ENCODE peak calls at places on chromosomes 11 and 22, in six cellular contexts. One of them, this sample, is unnamed.
A peak's percentile ranks its signal among the peaks of the same experiment; 100 is the strongest.

GRCh38 chr22:44623771-44624510 is 78.1 kb upstream of the PRR5 start:
- DNase-seq in sigmoid colon: no peak
- DNase-seq in A549: peak; percentile 46
- DNase-seq in tibial nerve: no peak
- DNase-seq in spleen: peak; percentile 70
- DNase-seq in cardiac muscle cell: peak; percentile 65
- DNase-seq in this sample: no peak

GRCh38 chr22:17952273-17952801 is 72.0 kb downstream of the MICAL3 start:
- DNase-seq in tibial nerve: no peak
- DNase-seq in spleen: no peak
- DNase-seq in cardiac muscle cell: no peak
- DNase-seq in sigmoid colon: peak; percentile 57
- DNase-seq in A549: peak; percentile 46
- DNase-seq in this sample: no peak

GRCh38 chr11:74783241-74783871 is 34.7 kb downstream of the RNF169 start:
- DNase-seq in tibial nerve: peak; percentile 29
- DNase-seq in cardiac muscle cell: no peak
- DNase-seq in spleen: no peak
- DNase-seq in sigmoid colon: no peak
- DNase-seq in A549: peak; percentile 18
- DNase-seq in this sample: no peak

GRCh38 chr22:49636649-49637048 is 191.0 kb downstream of the BRD1 start:
- DNase-seq in sigmoid colon: no peak
- DNase-seq in spleen: no peak
- DNase-seq in A549: no peak
- DNase-seq in cardiac muscle cell: no peak
- DNase-seq in tibial nerve: no peak
- DNase-seq in this sample: no peak

GRCh38 chr11:26344647-26345046 is 12.7 kb downstream of the ANO3 start:
- DNase-seq in tibial nerve: no peak
- DNase-seq in spleen: no peak
- DNase-seq in cardiac muscle cell: no peak
- DNase-seq in sigmoid colon: no peak
- DNase-seq in A549: no peak
- DNase-seq in this sample: no peak

GRCh38 chr22:47627561-47628253 is 865.3 kb downstream of the TBC1D22A start:
- DNase-seq in spleen: no peak
- DNase-seq in sigmoid colon: no peak
- DNase-seq in cardiac muscle cell: no peak
- DNase-seq in A549: no peak
- DNase-seq in tibial nerve: no peak
- DNase-seq in this sample: no peak

GRCh38 chr11:95138448-95138847 is 48.8 kb downstream of the ENDOD1 start:
- DNase-seq in sigmoid colon: no peak
- DNase-seq in A549: no peak
- DNase-seq in spleen: no peak
- DNase-seq in tibial nerve: no peak
- DNase-seq in cardiac muscle cell: peak; percentile 18
- DNase-seq in this sample: no peak

GRCh38 chr11:59555601-59556114 is 44.3 kb downstream of the OR4D9 start:
- DNase-seq in spleen: no peak
- DNase-seq in tibial nerve: no peak
- DNase-seq in sigmoid colon: no peak
- DNase-seq in cardiac muscle cell: no peak
- DNase-seq in A549: no peak
- DNase-seq in this sample: no peak

GRCh38 chr11:119470316-119471266 is 47.6 kb upstream of the THY1 start:
- DNase-seq in sigmoid colon: no peak
- DNase-seq in cardiac muscle cell: no peak
- DNase-seq in A549: no peak
- DNase-seq in tibial nerve: no peak
- DNase-seq in spleen: no peak
- DNase-seq in this sample: no peak

GRCh38 chr11:441418-442274 is at the start of gene ANO9:
- DNase-seq in tibial nerve: no peak
- DNase-seq in A549: no peak
- DNase-seq in cardiac muscle cell: peak; percentile 17
- DNase-seq in sigmoid colon: no peak
- DNase-seq in spleen: peak; percentile 89
- DNase-seq in this sample: no peak

GRCh38 chr22:36528336-36528735 is 630 bp downstream of the EIF3D start:
- DNase-seq in A549: no peak
- DNase-seq in spleen: no peak
- DNase-seq in cardiac muscle cell: peak; percentile 49
- DNase-seq in sigmoid colon: no peak
- DNase-seq in tibial nerve: no peak
- DNase-seq in this sample: no peak

GRCh38 chr11:118939948-118940598 is 14.3 kb upstream of the BCL9L start:
- DNase-seq in A549: no peak
- DNase-seq in tibial nerve: no peak
- DNase-seq in sigmoid colon: peak; percentile 67
- DNase-seq in cardiac muscle cell: no peak
- DNase-seq in spleen: peak; percentile 84
- DNase-seq in this sample: no peak

GRCh38 chr11:76159303-76159937 is 46.9 kb downstream of the WNT11 start:
- DNase-seq in A549: no peak
- DNase-seq in spleen: peak; percentile 63
- DNase-seq in cardiac muscle cell: no peak
- DNase-seq in sigmoid colon: no peak
- DNase-seq in tibial nerve: no peak
- DNase-seq in this sample: peak; percentile 13

GRCh38 chr11:62298975-62299374 is at the start of gene SCGB1D4:
- DNase-seq in A549: no peak
- DNase-seq in tibial nerve: no peak
- DNase-seq in sigmoid colon: no peak
- DNase-seq in spleen: no peak
- DNase-seq in cardiac muscle cell: no peak
- DNase-seq in this sample: no peak

GRCh38 chr11:65646288-65646734 is 8.4 kb downstream of the SIPA1 start:
- DNase-seq in sigmoid colon: no peak
- DNase-seq in A549: no peak
- DNase-seq in spleen: peak; percentile 74
- DNase-seq in tibial nerve: no peak
- DNase-seq in cardiac muscle cell: no peak
- DNase-seq in this sample: no peak

GRCh38 chr22:40525250-40525884 is 111.2 kb downstream of the MRTFA start:
- DNase-seq in tibial nerve: peak; percentile 51
- DNase-seq in sigmoid colon: no peak
- DNase-seq in spleen: peak; percentile 85
- DNase-seq in A549: peak; percentile 65
- DNase-seq in cardiac muscle cell: peak; percentile 39
- DNase-seq in this sample: peak; percentile 41

GRCh38 chr11:6321961-6322362 is 1.7 kb upstream of the CAVIN3 start:
- DNase-seq in spleen: no peak
- DNase-seq in A549: no peak
- DNase-seq in cardiac muscle cell: peak; percentile 5
- DNase-seq in sigmoid colon: no peak
- DNase-seq in tibial nerve: no peak
- DNase-seq in this sample: no peak

GRCh38 chr11:103682318-103683184 is 353.9 kb upstream of the DDI1 start:
- DNase-seq in cardiac muscle cell: peak; percentile 81
- DNase-seq in tibial nerve: peak; percentile 67
- DNase-seq in spleen: no peak
- DNase-seq in sigmoid colon: peak; percentile 82
- DNase-seq in A549: peak; percentile 82
- DNase-seq in this sample: peak; percentile 54

GRCh38 chr11:8252388-8252787 is 11.3 kb downstream of the LMO1 start:
- DNase-seq in sigmoid colon: peak; percentile 57
- DNase-seq in cardiac muscle cell: no peak
- DNase-seq in A549: no peak
- DNase-seq in tibial nerve: no peak
- DNase-seq in spleen: peak; percentile 57
- DNase-seq in this sample: no peak

GRCh38 chr22:36411589-36412258 is 24.0 kb upstream of the MYH9 start:
- DNase-seq in spleen: no peak
- DNase-seq in A549: no peak
- DNase-seq in sigmoid colon: no peak
- DNase-seq in tibial nerve: no peak
- DNase-seq in cardiac muscle cell: no peak
- DNase-seq in this sample: no peak

GRCh38 chr11:57775474-57775873 is 13.9 kb downstream of the CTNND1 start:
- DNase-seq in cardiac muscle cell: no peak
- DNase-seq in tibial nerve: peak; percentile 27
- DNase-seq in sigmoid colon: no peak
- DNase-seq in A549: no peak
- DNase-seq in spleen: no peak
- DNase-seq in this sample: peak; percentile 59
- H3K4me3 ChIP-seq in cardiac muscle cell: peak overlapping the region; percentile 16
- H3K4me3 ChIP-seq in tibial nerve: no peak overlapping the region
- H3K4me3 ChIP-seq in sigmoid colon: no peak overlapping the region
- H3K4me3 ChIP-seq in A549: no peak overlapping the region
- H3K4me3 ChIP-seq in spleen: peak overlapping the region; percentile 19
- H3K4me3 ChIP-seq in this sample: no peak overlapping the region

DNA sequence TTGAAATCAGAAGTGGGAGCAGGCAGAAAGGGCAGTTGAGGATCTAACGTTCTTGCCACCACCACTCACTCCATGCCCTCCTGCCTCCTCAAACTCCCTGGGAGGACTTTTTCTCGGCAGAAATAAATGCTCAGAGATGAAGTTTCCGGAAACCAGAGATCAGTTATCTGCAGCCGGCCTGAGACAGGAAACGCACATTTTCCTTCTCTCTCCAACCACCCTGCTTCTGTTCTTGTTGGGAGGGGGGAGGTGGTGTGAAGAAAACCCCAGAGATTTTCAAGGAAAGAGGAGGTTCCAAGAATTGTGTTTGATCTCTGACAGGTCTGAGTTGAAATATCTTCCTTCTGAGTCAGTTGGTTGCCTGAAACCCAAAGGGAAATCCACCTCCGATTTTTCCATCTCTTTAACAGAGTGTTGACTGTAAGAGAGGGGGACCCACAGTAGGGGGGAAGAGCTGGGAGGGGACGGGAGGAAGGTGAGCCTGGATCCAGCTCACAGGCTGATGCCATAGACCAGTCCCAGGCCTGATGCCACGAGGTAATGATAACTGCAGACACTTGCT is 100.8 kb downstream of the TRAF6 start:
- DNase-seq in sigmoid colon: no peak
- DNase-seq in tibial nerve: no peak
- DNase-seq in spleen: no peak
- DNase-seq in A549: no peak
- DNase-seq in cardiac muscle cell: no peak
- DNase-seq in this sample: no peak
- H3K27ac ChIP-seq in sigmoid colon: no peak overlapping the region
- H3K27ac ChIP-seq in tibial nerve: no peak overlapping the region
- H3K27ac ChIP-seq in spleen: peak overlapping the region; percentile 83
- H3K27ac ChIP-seq in A549: no peak overlapping the region
- H3K27ac ChIP-seq in cardiac muscle cell: no peak overlapping the region
- H3K27ac ChIP-seq in this sample: peak overlapping the region; percentile 91

DNA sequence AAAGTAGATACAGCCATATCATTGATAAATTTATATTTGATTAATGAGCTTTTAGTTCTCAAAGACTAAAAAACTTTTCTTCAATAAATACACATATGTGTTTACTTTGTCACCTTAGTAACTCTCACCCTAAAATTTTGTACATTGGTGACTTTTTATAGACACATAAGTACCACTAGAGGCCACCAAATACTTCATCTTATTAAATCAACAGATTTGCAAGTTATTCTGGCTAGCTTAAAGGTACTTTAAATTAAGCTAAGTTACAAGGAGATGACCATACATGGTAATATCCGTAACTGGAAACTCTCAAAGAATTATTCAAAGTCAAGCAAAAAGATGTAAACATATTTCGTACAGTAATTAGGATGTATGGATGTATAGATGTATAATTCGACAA is 112.2 kb downstream of the SBF2 start:
- DNase-seq in tibial nerve: no peak
- DNase-seq in cardiac muscle cell: no peak
- DNase-seq in spleen: no peak
- DNase-seq in A549: peak; percentile 45
- DNase-seq in sigmoid colon: no peak
- DNase-seq in this sample: no peak
- TF ChIP-seq CTCF in tibial nerve: no peak
- TF ChIP-seq CTCF in cardiac muscle cell: peak; percentile 40
- TF ChIP-seq CTCF in spleen: no peak
- TF ChIP-seq CTCF in A549: peak; percentile 38
- TF ChIP-seq CTCF in sigmoid colon: no peak
- TF ChIP-seq CTCF in this sample: no peak

GRCh38 chr11:73597956-73598718 is at the start of gene FAM168A:
- DNase-seq in A549: peak; percentile 98
- DNase-seq in spleen: peak; percentile 99
- DNase-seq in tibial nerve: peak; percentile 92
- DNase-seq in cardiac muscle cell: peak; percentile 98
- DNase-seq in sigmoid colon: peak; percentile 97
- DNase-seq in this sample: peak; percentile 98

GRCh38 chr11:73598719-73599379 is 937 bp upstream of the FAM168A start:
- DNase-seq in spleen: no peak
- DNase-seq in cardiac muscle cell: no peak
- DNase-seq in sigmoid colon: no peak
- DNase-seq in tibial nerve: no peak
- DNase-seq in A549: no peak
- DNase-seq in this sample: no peak

GRCh38 chr11:73597340-73597955 is 464 bp downstream of the FAM168A start:
- DNase-seq in tibial nerve: no peak
- DNase-seq in cardiac muscle cell: no peak
- DNase-seq in spleen: no peak
- DNase-seq in sigmoid colon: no peak
- DNase-seq in A549: no peak
- DNase-seq in this sample: no peak

GRCh38 chr11:73592640-73593039 is 5.3 kb downstream of the FAM168A start:
- DNase-seq in tibial nerve: no peak
- DNase-seq in cardiac muscle cell: no peak
- DNase-seq in spleen: no peak
- DNase-seq in A549: no peak
- DNase-seq in sigmoid colon: no peak
- DNase-seq in this sample: no peak

GRCh38 chr11:73596547-73596946 is 1.4 kb downstream of the FAM168A start:
- DNase-seq in spleen: no peak
- DNase-seq in tibial nerve: no peak
- DNase-seq in sigmoid colon: no peak
- DNase-seq in cardiac muscle cell: no peak
- DNase-seq in A549: no peak
- DNase-seq in this sample: no peak
- H3K4me3 ChIP-seq in spleen: no peak overlapping the region
- H3K4me3 ChIP-seq in tibial nerve: peak overlapping the region; percentile 86
- H3K4me3 ChIP-seq in sigmoid colon: peak overlapping the region; percentile 94
- H3K4me3 ChIP-seq in cardiac muscle cell: peak overlapping the region; percentile 68
- H3K4me3 ChIP-seq in A549: no peak overlapping the region
- H3K4me3 ChIP-seq in this sample: peak overlapping the region; percentile 80

This sample was measured in heart left ventricle.